ENCODE peak calls at places on chromosome X, in six cellular contexts. Q, K, Z, Y, R and M are unnamed samples.

GRCh38 chrX:148556498-148556897 is 56.1 kb downstream of the AFF2 start:
- DNase-seq in Y (no peak), Q (no peak), R (no peak), Z (no peak), K (no peak), M (no peak)

GRCh38 chrX:136271300-136271699 is 20.1 kb upstream of the MAP7D3 start:
- DNase-seq in Z (no peak), R (no peak), K (no peak), Q (no peak), Y (no peak), M (no peak)

GRCh38 chrX:30887721-30888120 is 1.3 kb downstream of the TAB3 start:
- DNase-seq in K (no peak), R (no peak), Y (no peak), Q (no peak), Z (no peak), M (no peak)

GRCh38 chrX:38890963-38891362 is 89.7 kb downstream of the MID1IP1 start:
- DNase-seq in Q (no peak), R (no peak), Z (no peak), K (no peak), Y (no peak), M (no peak)

GRCh38 chrX:120120223-120120622 is 4.5 kb upstream of the RHOXF1 start:
- DNase-seq in Y (no peak), K (no peak), Z (peak; percentile 7), Q (no peak), R (no peak), M (no peak)

GRCh38 chrX:2626750-2627149 is 64.3 kb upstream of the CD99 start:
- DNase-seq in Z (no peak), K (peak; percentile 7), Q (no peak), Y (no peak), R (no peak), M (no peak)

GRCh38 chrX:138986866-138987265 is 275.3 kb upstream of the FGF13 start:
- DNase-seq in Q (no peak), Y (no peak), Z (no peak), K (no peak), R (peak; percentile 17), M (no peak)

GRCh38 chrX:23732704-23733103 is 10.4 kb downstream of the ACOT9 start:
- DNase-seq in Z (no peak), K (no peak), Y (no peak), R (no peak), Q (no peak), M (no peak)

GRCh38 chrX:23436875-23437274 is 102.2 kb downstream of the PTCHD1 start:
- DNase-seq in Y (no peak), Z (no peak), Q (no peak), K (no peak), R (no peak), M (no peak)

GRCh38 chrX:135421537-135421931 is 210 bp upstream of the SMIM10L2A start:
- DNase-seq in R (peak; percentile 45), K (peak; percentile 55), Z (peak; percentile 65), Y (peak; percentile 58), Q (peak; percentile 21), M (peak; percentile 45)

GRCh38 chrX:118345045-118345400 is 883 bp upstream of the WDR44 start:
- DNase-seq in Z (no peak), Q (no peak), K (no peak), R (no peak), Y (no peak), M (no peak)

GRCh38 chrX:47093248-47093647 is 15.0 kb downstream of the RGN start:
- DNase-seq in Z (peak; percentile 67), Y (no peak), R (peak; percentile 31), K (no peak), Q (peak; percentile 20), M (peak; percentile 54)

GRCh38 chrX:41933546-41933945 is 10.2 kb upstream of the CASK start:
- DNase-seq in Z (no peak), R (no peak), Y (no peak), K (no peak), Q (no peak), M (no peak)

GRCh38 chrX:40066700-40067099 is 31.1 kb downstream of the BCOR start:
- DNase-seq in Y (no peak), R (no peak), Z (no peak), K (no peak), Q (no peak), M (no peak)

DNA sequence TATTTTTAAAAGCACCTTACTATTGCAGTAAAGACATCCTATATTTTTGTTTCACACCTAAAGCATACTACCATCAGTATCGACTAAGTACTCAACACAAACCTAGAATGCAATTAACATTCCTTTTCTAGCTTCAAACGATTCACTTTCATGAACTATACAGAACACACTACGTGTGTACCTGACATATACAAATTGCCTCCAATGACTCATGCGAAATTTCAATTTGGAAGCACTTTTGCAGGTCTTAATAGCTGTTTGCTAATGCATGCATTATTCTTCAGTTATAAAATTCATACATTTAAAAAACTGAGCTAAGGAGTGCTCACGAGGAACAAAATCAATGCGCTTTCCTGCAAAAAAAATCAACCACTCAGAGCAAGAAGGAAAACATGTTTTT is 19.7 kb upstream of the GPM6B start:
- DNase-seq in Y (no peak), Q (no peak), K (no peak), R (no peak), Z (no peak), M (no peak)
- H3K4me3 ChIP-seq in Y (no peak overlapping the region), Q (no peak overlapping the region), K (no peak overlapping the region), R (no peak overlapping the region), Z (no peak overlapping the region), M (no peak overlapping the region)

DNA sequence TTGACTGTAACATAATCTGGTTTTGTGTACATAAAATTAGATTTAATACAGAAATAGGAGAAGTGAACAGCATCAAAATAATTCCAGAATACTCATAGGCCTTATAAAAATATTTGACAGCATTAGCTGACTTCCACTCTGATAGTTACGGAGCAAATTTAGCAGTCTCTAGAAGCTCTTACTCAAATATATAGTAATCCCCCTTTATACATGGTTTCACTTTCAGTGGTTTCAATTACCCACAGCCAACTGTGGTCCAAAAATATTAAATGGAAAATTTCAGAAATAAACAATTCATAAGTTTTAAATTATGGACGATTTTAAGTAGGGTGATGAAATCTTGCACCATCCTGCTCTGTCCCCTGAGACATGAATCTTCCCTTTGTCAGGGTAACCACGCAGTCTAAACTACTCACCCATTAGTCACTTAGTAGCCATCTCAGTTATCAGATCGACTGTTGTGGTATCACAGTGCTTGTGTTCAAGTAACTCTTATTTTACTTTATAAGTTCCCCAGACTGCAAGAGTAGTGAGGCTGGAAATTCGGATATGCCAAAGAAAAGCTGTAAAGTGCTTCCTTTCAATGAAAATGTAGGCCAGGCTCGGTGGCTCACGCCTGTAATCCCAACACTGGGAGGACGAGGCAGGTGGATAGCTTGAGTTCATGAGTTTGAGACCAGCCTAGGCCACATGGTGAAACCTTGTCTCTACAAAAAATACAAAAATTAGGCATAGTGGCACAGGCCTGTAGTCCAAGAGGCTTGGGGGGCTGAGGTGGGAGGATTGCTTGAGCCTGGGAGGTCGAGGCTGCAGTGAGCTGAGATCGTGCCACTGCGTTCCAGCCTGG is 17.2 kb upstream of the RTL9 start:
- DNase-seq in Z (peak; percentile 72), R (peak; percentile 91), Q (peak; percentile 79), Y (no peak), K (peak; percentile 15), M (peak; percentile 72)
- H3K4me3 ChIP-seq in Z (no peak overlapping the region), R (no peak overlapping the region), Q (no peak overlapping the region), Y (no peak overlapping the region), K (no peak overlapping the region), M (no peak overlapping the region)

GRCh38 chrX:69218407-69218806 is 53.2 kb upstream of the PJA1 start:
- DNase-seq in Z (peak; percentile 19), R (no peak), Y (no peak), Q (no peak), K (no peak), M (no peak)

GRCh38 chrX:69216446-69216845 is 51.2 kb upstream of the PJA1 start:
- DNase-seq in K (no peak), Q (no peak), Y (no peak), R (no peak), Z (no peak), M (no peak)

GRCh38 chrX:69216911-69217310 is 51.7 kb upstream of the PJA1 start:
- DNase-seq in R (peak; percentile 9), Q (no peak), K (no peak), Y (no peak), Z (no peak), M (no peak)

GRCh38 chrX:69222103-69223090 is 57.1 kb upstream of the PJA1 start:
- DNase-seq in Z (peak; percentile 68), Q (peak; percentile 15), R (peak; percentile 63), K (peak; percentile 53), Y (peak; percentile 56), M (peak; percentile 67)

DNA sequence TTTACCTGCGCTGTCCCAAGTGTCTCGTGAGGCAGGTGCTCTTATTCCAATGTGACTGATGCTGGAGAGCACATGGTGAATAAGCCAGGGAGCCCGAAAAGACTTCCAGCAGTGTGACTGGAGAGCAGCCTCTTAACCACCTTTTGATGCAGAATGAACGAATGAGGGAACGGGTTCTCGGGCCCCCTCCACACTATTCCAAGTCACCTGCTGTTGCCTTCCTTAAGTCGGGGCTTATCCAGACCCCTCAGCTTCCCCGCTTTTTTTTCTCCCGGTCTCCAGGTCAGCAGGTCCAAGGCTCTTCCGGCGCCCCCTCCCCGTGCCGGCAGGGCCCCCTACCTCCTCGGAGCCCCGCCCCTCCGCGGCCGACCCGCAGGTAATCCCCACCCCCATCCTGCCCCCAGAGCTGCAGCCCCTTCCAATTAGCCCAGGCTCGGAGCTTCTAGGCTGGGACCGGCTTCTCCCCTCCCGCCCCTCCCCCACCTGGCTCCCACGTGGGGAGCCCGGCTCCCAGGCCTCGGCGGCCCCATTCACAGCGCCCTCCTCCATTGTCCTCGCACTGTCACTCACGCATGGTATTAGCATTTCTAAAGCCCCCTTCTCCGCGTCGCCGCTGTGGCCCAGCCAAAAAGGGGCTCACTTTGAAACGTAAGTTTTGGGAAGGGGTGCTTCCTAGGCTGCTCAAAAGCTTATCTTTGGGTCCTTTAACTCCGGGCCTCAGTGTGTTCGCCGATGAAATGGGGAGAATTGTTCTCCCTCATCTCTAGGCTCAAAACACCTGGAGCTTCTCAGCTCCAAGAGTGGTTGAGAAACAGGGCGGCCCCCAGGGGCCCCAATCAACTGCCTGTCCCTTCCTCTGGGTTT is 56.2 kb upstream of the PJA1 start:
- DNase-seq in Y (no peak), Z (no peak), Q (no peak), K (no peak), R (no peak), M (no peak)
- H3K4me3 ChIP-seq in Y (no peak overlapping the region), Z (no peak overlapping the region), Q (no peak overlapping the region), K (no peak overlapping the region), R (no peak overlapping the region), M (no peak overlapping the region)

GRCh38 chrX:70453024-70453618 is 8.5 kb downstream of the DLG3 start:
- DNase-seq in R (no peak), Z (no peak), Q (no peak), K (no peak), Y (no peak), M (no peak)
- H3K4me3 ChIP-seq in R (peak overlapping the region; percentile 63), Z (no peak overlapping the region), Q (peak overlapping the region; percentile 57), K (no peak overlapping the region), Y (peak overlapping the region; percentile 70), M (no peak overlapping the region)

GRCh38 chrX:77785400-77785745 is 643 bp downstream of the ATRX start:
- DNase-seq in K (no peak), R (peak; percentile 11), Y (no peak), Z (peak; percentile 23), Q (no peak), M (peak; percentile 23)
- H3K4me3 ChIP-seq in K (no peak overlapping the region), R (peak overlapping the region; percentile 76), Y (peak overlapping the region; percentile 63), Z (peak overlapping the region; percentile 77), Q (peak overlapping the region; percentile 74), M (peak overlapping the region; percentile 70)

DNA sequence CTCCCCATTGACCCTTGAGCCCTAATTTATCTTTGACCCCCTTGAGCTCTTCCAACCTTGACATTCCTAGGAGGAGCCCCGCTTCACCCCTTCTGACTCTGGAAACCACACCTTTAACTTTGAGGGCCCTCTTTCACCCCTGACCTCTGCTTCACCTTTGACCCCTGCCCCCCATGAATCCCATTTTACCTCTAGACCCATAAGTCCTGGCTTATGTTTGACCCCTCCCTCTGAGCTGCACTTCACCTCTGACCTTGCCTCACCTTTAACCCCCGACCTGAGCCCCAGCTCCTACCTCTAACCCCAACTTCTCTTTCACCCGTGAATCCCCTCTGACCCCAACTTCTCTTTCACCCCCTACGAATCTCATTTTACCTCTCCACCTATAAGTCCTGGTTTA is 169.7 kb downstream of the THOC2 start:
- DNase-seq in Y (no peak), R (no peak), K (no peak), Z (no peak), Q (no peak), M (no peak)
- H3K4me3 ChIP-seq in Y (no peak overlapping the region), R (no peak overlapping the region), K (no peak overlapping the region), Z (no peak overlapping the region), Q (no peak overlapping the region), M (no peak overlapping the region)